ENCODE peak calls at places on chromosomes 1 and 21, in nine cellular contexts. T is stimulated activated CD8-positive, alpha-beta memory T cell treated with anti-CD3 and anti-CD28 coated beads, Interleukin-2, amount 100 ng/mL, for 1 hour; Z is esophagus squamous epithelium; S is nucleus accumbens; Y is NCI-H2171; M is activated gamma-delta T cell treated with Interleukin-2 at 50 U/mL for 16 hours; D is Calu3; O is germinal center; V is colonic mucosa. E is an unnamed sample.

GRCh38 chr1:201850053-201850397 is 21.1 kb downstream of the IPO9 start:
- DNase-seq in T (no peak), Z (no peak), S (no peak), Y (no peak), M (no peak), D (no peak), O (no peak), V (no peak), E (no peak)

GRCh38 chr1:244654284-244655038 is 1.5 kb downstream of the DESI2 start:
- DNase-seq in T (no peak), Z (no peak), S (no peak), Y (no peak), M (no peak), D (no peak), O (no peak), V (no peak), E (no peak)

GRCh38 chr1:47436304-47436978 is 1.4 kb upstream of the FOXD2 start:
- DNase-seq in T (peak; percentile 57), Z (no peak), S (no peak), Y (peak; percentile 55), M (peak; percentile 69), D (peak; percentile 85), O (peak; percentile 85), V (peak; percentile 91), E (peak; percentile 94)

GRCh38 chr1:147600119-147601111 is 59.1 kb downstream of the BCL9 start:
- DNase-seq in T (no peak), Z (peak; percentile 51), S (no peak), Y (no peak), M (no peak), D (no peak), O (no peak), V (no peak), E (no peak)

GRCh38 chr21:40139636-40140035 is 272.4 kb downstream of the PCP4 start:
- DNase-seq in T (no peak), Z (no peak), S (no peak), Y (no peak), M (no peak), D (no peak), O (no peak), V (no peak), E (no peak)

GRCh38 chr1:9291914-9292360 is 757 bp upstream of the SPSB1 start:
- DNase-seq in T (no peak), Z (no peak), S (no peak), Y (no peak), M (no peak), D (no peak), O (no peak), V (peak; percentile 83), E (no peak)

GRCh38 chr1:226401407-226402303 is 6.2 kb downstream of the PARP1 start:
- DNase-seq in T (no peak), Z (no peak), S (no peak), Y (no peak), M (no peak), D (no peak), O (no peak), V (no peak), E (no peak)

GRCh38 chr1:219416598-219417238 is 196.2 kb downstream of the ZC3H11B start:
- DNase-seq in T (peak; percentile 1), Z (no peak), S (peak; percentile 5), Y (no peak), M (peak; percentile 43), D (peak; percentile 80), O (peak; percentile 14), V (peak; percentile 71), E (no peak)

GRCh38 chr1:154445040-154445472 is 39.9 kb downstream of the IL6R start:
- DNase-seq in T (no peak), Z (no peak), S (no peak), Y (no peak), M (peak; percentile 33), D (no peak), O (no peak), V (no peak), E (no peak)

E was measured in spleen.